ENCODE peak calls at places on chromosomes 13 and 19, in eight cellular contexts. Z, D, F, S, N, J, R and Q are unnamed samples.

GRCh38 chr19:10699650-10700335 is 1.4 kb upstream of the QTRT1 start:
- DNase-seq in J (peak), S (peak), D (peak), R (no peak), N (peak), Z (no peak), F (peak), Q (no peak)

GRCh38 chr19:33248954-33249613 is 23.4 kb upstream of the SLC7A10 start:
- DNase-seq in F (no peak), S (no peak), N (no peak), Z (no peak), J (no peak), D (no peak), R (no peak), Q (no peak)

GRCh38 chr13:111398196-111398595 is 77.8 kb downstream of the TEX29 start:
- DNase-seq in J (no peak), R (no peak), F (no peak), S (no peak), D (no peak), Z (no peak), N (no peak), Q (no peak)

GRCh38 chr19:10402441-10403038 is 802 bp downstream of the CDC37 start:
- DNase-seq in F (no peak), R (no peak), Z (no peak), N (peak), D (no peak), J (no peak), S (no peak), Q (no peak)

GRCh38 chr19:6691342-6691741 is 21.4 kb upstream of the TNFSF14 start:
- DNase-seq in R (no peak), J (no peak), N (no peak), Z (no peak), D (no peak), F (no peak), S (no peak), Q (no peak)

GRCh38 chr19:32870981-32871451 is 1.4 kb upstream of the SLC7A9 start:
- DNase-seq in Z (no peak), D (no peak), R (no peak), S (no peak), F (no peak), N (no peak), J (no peak), Q (no peak)

GRCh38 chr13:34070006-34070405 is 252.1 kb downstream of the RFC3 start:
- DNase-seq in R (no peak), D (no peak), J (no peak), S (no peak), N (no peak), Z (no peak), F (no peak), Q (no peak)

GRCh38 chr13:89748716-89749115 is 1598.8 kb upstream of the MIR17HG start:
- DNase-seq in D (no peak), N (peak), S (no peak), F (no peak), J (no peak), Z (no peak), R (no peak), Q (no peak)

GRCh38 chr13:97318532-97318931 is 96.4 kb downstream of the MBNL2 start:
- DNase-seq in Z (no peak), R (no peak), F (no peak), S (no peak), D (no peak), J (no peak), N (no peak), Q (no peak)

GRCh38 chr13:20064128-20064527 is 96.7 kb downstream of the GJA3 start:
- DNase-seq in R (no peak), F (no peak), J (no peak), Z (no peak), S (no peak), N (no peak), D (no peak), Q (no peak)

GRCh38 chr19:35143231-35143715 is at the start of gene FXYD7:
- DNase-seq in N (peak), Z (no peak), F (no peak), R (peak), S (no peak), D (no peak), J (no peak), Q (no peak)

GRCh38 chr13:24649685-24650038 is 30.5 kb upstream of the ATP12A start:
- DNase-seq in Z (no peak), R (no peak), J (peak), S (no peak), N (no peak), D (no peak), F (no peak), Q (no peak)

GRCh38 chr13:73765651-73766384 is 368.4 kb downstream of the KLF12 start:
- DNase-seq in R (peak), Z (no peak), S (peak), N (peak), J (peak), D (peak), F (peak), Q (peak)

GRCh38 chr19:47036233-47036651 is 12.2 kb downstream of the TMEM160 start:
- DNase-seq in N (peak), D (no peak), F (no peak), R (no peak), Z (no peak), J (peak), S (no peak), Q (no peak)

GRCh38 chr13:23915308-23915707 is 18.0 kb upstream of the C1QTNF9B start:
- DNase-seq in D (no peak), N (peak), Z (no peak), F (no peak), R (no peak), S (no peak), J (no peak), Q (no peak)

GRCh38 chr13:63636231-63636993 is 2220.8 kb upstream of the PCDH20 start:
- DNase-seq in J (no peak), R (no peak), S (no peak), F (no peak), N (peak), D (no peak), Z (no peak), Q (no peak)

GRCh38 chr19:42311612-42312160 is 1.4 kb upstream of the TMEM145 start:
- DNase-seq in J (no peak), F (no peak), D (no peak), S (no peak), Z (no peak), R (no peak), N (no peak), Q (no peak)

GRCh38 chr19:36915992-36916830 is at the start of the genes ZNF568 and ZNF829:
- DNase-seq in N (peak), S (peak), F (peak), Z (peak), R (peak), D (peak), J (peak), Q (peak)

GRCh38 chr19:33293255-33294057 is 8.9 kb downstream of the CEBPA start:
- DNase-seq in D (no peak), N (no peak), R (no peak), F (no peak), S (no peak), Z (no peak), J (peak), Q (no peak)

GRCh38 chr19:19171821-19172532 is 1.9 kb upstream of the MEF2B start:
- DNase-seq in J (no peak), D (no peak), F (no peak), S (no peak), N (no peak), R (no peak), Z (no peak), Q (no peak)

GRCh38 chr13:79833972-79834371 is 353.0 kb downstream of the NDFIP2 start:
- DNase-seq in D (no peak), J (no peak), F (no peak), S (no peak), Z (no peak), N (no peak), R (no peak), Q (no peak)

GRCh38 chr13:106680796-106681482 is 113.0 kb upstream of the ARGLU1 start:
- DNase-seq in N (no peak), R (no peak), Z (no peak), J (no peak), D (no peak), F (no peak), S (no peak), Q (no peak)

GRCh38 chr19:23802290-23802689 is 43.6 kb upstream of the ZNF681 start:
- DNase-seq in S (no peak), J (no peak), N (no peak), Z (no peak), D (no peak), F (no peak), R (no peak), Q (no peak)

GRCh38 chr13:34364633-34365032 is 546.7 kb downstream of the RFC3 start:
- DNase-seq in Z (no peak), D (no peak), F (no peak), R (no peak), N (no peak), J (no peak), S (no peak), Q (no peak)

GRCh38 chr13:82688400-82688999 is 1193.8 kb downstream of the SLITRK1 start:
- DNase-seq in S (no peak), D (no peak), N (no peak), F (no peak), J (no peak), R (no peak), Z (no peak), Q (no peak)

GRCh38 chr19:5038631-5039271 is 69.8 kb downstream of the KDM4B start:
- DNase-seq in J (peak), D (no peak), N (peak), F (no peak), R (no peak), S (no peak), Z (no peak), Q (no peak)

GRCh38 chr13:110030394-110030928 is 244.1 kb upstream of the IRS2 start:
- DNase-seq in D (no peak), S (no peak), J (no peak), N (no peak), Z (no peak), F (no peak), R (no peak), Q (no peak)

GRCh38 chr13:80048030-80048429 is 292.9 kb downstream of the SPRY2 start:
- DNase-seq in R (no peak), F (no peak), D (no peak), Z (no peak), J (no peak), N (no peak), S (no peak), Q (no peak)

GRCh38 chr19:13640611-13641010 is 123.7 kb upstream of the MRI1 start:
- DNase-seq in F (no peak), R (no peak), N (no peak), J (peak), Z (no peak), D (no peak), S (no peak), Q (no peak)

GRCh38 chr13:72648513-72649065 is 78.8 kb downstream of the MZT1 start:
- DNase-seq in F (no peak), J (no peak), Z (no peak), S (no peak), D (no peak), N (no peak), R (no peak), Q (no peak)

GRCh38 chr19:47274891-47275865 is 493 bp downstream of the INAFM1 start:
- DNase-seq in F (no peak), Z (peak), D (no peak), R (peak), N (peak), J (peak), S (no peak), Q (no peak)